ENCODE peak calls at places on chromosomes 11 and 22, in seven cellular contexts. One of them, this sample, is unnamed.

GRCh38 chr11:46306296-46306853 is 28.9 kb downstream of the CREB3L1 start:
- DNase-seq in activated naive CD4-positive, alpha-beta T cell treated with anti-CD3 and anti-CD28 coated beads for 36 hours: no peak
- DNase-seq in neuronal stem cell: no peak
- DNase-seq in HFF-Myc: no peak
- DNase-seq in progenitor cell of endocrine pancreas: no peak
- DNase-seq in fibroblast of the aortic adventitia: no peak
- DNase-seq in stimulated activated CD8-positive, alpha-beta memory T cell treated with anti-CD3 and anti-CD28 coated beads, Interleukin-4, amount 100 ng/mL, for 1 hour: no peak
- DNase-seq in this sample: no peak

GRCh38 chr22:27139935-27140493 is 482.6 kb downstream of the MIAT start:
- DNase-seq in activated naive CD4-positive, alpha-beta T cell treated with anti-CD3 and anti-CD28 coated beads for 36 hours: no peak
- DNase-seq in neuronal stem cell: no peak
- DNase-seq in HFF-Myc: peak; percentile 61
- DNase-seq in progenitor cell of endocrine pancreas: no peak
- DNase-seq in fibroblast of the aortic adventitia: peak; percentile 84
- DNase-seq in stimulated activated CD8-positive, alpha-beta memory T cell treated with anti-CD3 and anti-CD28 coated beads, Interleukin-4, amount 100 ng/mL, for 1 hour: no peak
- DNase-seq in this sample: no peak

GRCh38 chr22:44396727-44397722 is 84.3 kb upstream of the SHISAL1 start:
- DNase-seq in activated naive CD4-positive, alpha-beta T cell treated with anti-CD3 and anti-CD28 coated beads for 36 hours: no peak
- DNase-seq in neuronal stem cell: no peak
- DNase-seq in HFF-Myc: no peak
- DNase-seq in progenitor cell of endocrine pancreas: peak; percentile 7
- DNase-seq in fibroblast of the aortic adventitia: no peak
- DNase-seq in stimulated activated CD8-positive, alpha-beta memory T cell treated with anti-CD3 and anti-CD28 coated beads, Interleukin-4, amount 100 ng/mL, for 1 hour: no peak
- DNase-seq in this sample: no peak

GRCh38 chr11:36292311-36292722 is 3.1 kb upstream of the COMMD9 start:
- DNase-seq in activated naive CD4-positive, alpha-beta T cell treated with anti-CD3 and anti-CD28 coated beads for 36 hours: peak; percentile 29
- DNase-seq in neuronal stem cell: no peak
- DNase-seq in HFF-Myc: no peak
- DNase-seq in progenitor cell of endocrine pancreas: no peak
- DNase-seq in fibroblast of the aortic adventitia: peak; percentile 48
- DNase-seq in stimulated activated CD8-positive, alpha-beta memory T cell treated with anti-CD3 and anti-CD28 coated beads, Interleukin-4, amount 100 ng/mL, for 1 hour: no peak
- DNase-seq in this sample: peak; percentile 61

GRCh38 chr11:33959855-33960400 is 68.1 kb upstream of the LMO2 start:
- DNase-seq in activated naive CD4-positive, alpha-beta T cell treated with anti-CD3 and anti-CD28 coated beads for 36 hours: no peak
- DNase-seq in neuronal stem cell: no peak
- DNase-seq in HFF-Myc: no peak
- DNase-seq in progenitor cell of endocrine pancreas: no peak
- DNase-seq in fibroblast of the aortic adventitia: no peak
- DNase-seq in stimulated activated CD8-positive, alpha-beta memory T cell treated with anti-CD3 and anti-CD28 coated beads, Interleukin-4, amount 100 ng/mL, for 1 hour: no peak
- DNase-seq in this sample: no peak

GRCh38 chr22:20519558-20519957 is 12.1 kb downstream of the MED15 start:
- DNase-seq in activated naive CD4-positive, alpha-beta T cell treated with anti-CD3 and anti-CD28 coated beads for 36 hours: no peak
- DNase-seq in neuronal stem cell: no peak
- DNase-seq in HFF-Myc: no peak
- DNase-seq in progenitor cell of endocrine pancreas: no peak
- DNase-seq in fibroblast of the aortic adventitia: no peak
- DNase-seq in stimulated activated CD8-positive, alpha-beta memory T cell treated with anti-CD3 and anti-CD28 coated beads, Interleukin-4, amount 100 ng/mL, for 1 hour: no peak
- DNase-seq in this sample: no peak

GRCh38 chr11:9078113-9079041 is 13.0 kb downstream of the SCUBE2 start:
- DNase-seq in activated naive CD4-positive, alpha-beta T cell treated with anti-CD3 and anti-CD28 coated beads for 36 hours: no peak
- DNase-seq in neuronal stem cell: no peak
- DNase-seq in HFF-Myc: no peak
- DNase-seq in progenitor cell of endocrine pancreas: no peak
- DNase-seq in fibroblast of the aortic adventitia: no peak
- DNase-seq in stimulated activated CD8-positive, alpha-beta memory T cell treated with anti-CD3 and anti-CD28 coated beads, Interleukin-4, amount 100 ng/mL, for 1 hour: no peak
- DNase-seq in this sample: no peak

GRCh38 chr22:38755911-38756532 is at the start of gene SUN2:
- DNase-seq in activated naive CD4-positive, alpha-beta T cell treated with anti-CD3 and anti-CD28 coated beads for 36 hours: peak; percentile 94
- DNase-seq in neuronal stem cell: peak; percentile 75
- DNase-seq in HFF-Myc: no peak
- DNase-seq in progenitor cell of endocrine pancreas: peak; percentile 78
- DNase-seq in fibroblast of the aortic adventitia: peak; percentile 78
- DNase-seq in stimulated activated CD8-positive, alpha-beta memory T cell treated with anti-CD3 and anti-CD28 coated beads, Interleukin-4, amount 100 ng/mL, for 1 hour: peak; percentile 84
- DNase-seq in this sample: peak; percentile 90

GRCh38 chr11:92752122-92752521 is 217.3 kb upstream of the MTNR1B start:
- DNase-seq in activated naive CD4-positive, alpha-beta T cell treated with anti-CD3 and anti-CD28 coated beads for 36 hours: no peak
- DNase-seq in neuronal stem cell: no peak
- DNase-seq in HFF-Myc: no peak
- DNase-seq in progenitor cell of endocrine pancreas: no peak
- DNase-seq in fibroblast of the aortic adventitia: no peak
- DNase-seq in stimulated activated CD8-positive, alpha-beta memory T cell treated with anti-CD3 and anti-CD28 coated beads, Interleukin-4, amount 100 ng/mL, for 1 hour: no peak
- DNase-seq in this sample: no peak

GRCh38 chr11:111378185-111378772 is 796 bp downstream of the POU2AF1 start:
- DNase-seq in activated naive CD4-positive, alpha-beta T cell treated with anti-CD3 and anti-CD28 coated beads for 36 hours: no peak
- DNase-seq in neuronal stem cell: no peak
- DNase-seq in HFF-Myc: no peak
- DNase-seq in progenitor cell of endocrine pancreas: no peak
- DNase-seq in fibroblast of the aortic adventitia: no peak
- DNase-seq in stimulated activated CD8-positive, alpha-beta memory T cell treated with anti-CD3 and anti-CD28 coated beads, Interleukin-4, amount 100 ng/mL, for 1 hour: no peak
- DNase-seq in this sample: peak; percentile 56

GRCh38 chr11:130418210-130418609 is 10.2 kb downstream of the ADAMTS8 start:
- DNase-seq in activated naive CD4-positive, alpha-beta T cell treated with anti-CD3 and anti-CD28 coated beads for 36 hours: no peak
- DNase-seq in neuronal stem cell: no peak
- DNase-seq in HFF-Myc: no peak
- DNase-seq in progenitor cell of endocrine pancreas: no peak
- DNase-seq in fibroblast of the aortic adventitia: no peak
- DNase-seq in stimulated activated CD8-positive, alpha-beta memory T cell treated with anti-CD3 and anti-CD28 coated beads, Interleukin-4, amount 100 ng/mL, for 1 hour: no peak
- DNase-seq in this sample: no peak

GRCh38 chr11:122791836-122792235 is 46.5 kb upstream of the CRTAM start:
- DNase-seq in activated naive CD4-positive, alpha-beta T cell treated with anti-CD3 and anti-CD28 coated beads for 36 hours: no peak
- DNase-seq in neuronal stem cell: no peak
- DNase-seq in HFF-Myc: no peak
- DNase-seq in progenitor cell of endocrine pancreas: no peak
- DNase-seq in fibroblast of the aortic adventitia: peak; percentile 67
- DNase-seq in stimulated activated CD8-positive, alpha-beta memory T cell treated with anti-CD3 and anti-CD28 coated beads, Interleukin-4, amount 100 ng/mL, for 1 hour: no peak
- DNase-seq in this sample: no peak

GRCh38 chr11:58963551-58964075 is 24.3 kb downstream of the GLYATL1 start:
- DNase-seq in activated naive CD4-positive, alpha-beta T cell treated with anti-CD3 and anti-CD28 coated beads for 36 hours: no peak
- DNase-seq in neuronal stem cell: peak; percentile 61
- DNase-seq in HFF-Myc: peak; percentile 26
- DNase-seq in progenitor cell of endocrine pancreas: peak; percentile 38
- DNase-seq in fibroblast of the aortic adventitia: peak; percentile 85
- DNase-seq in stimulated activated CD8-positive, alpha-beta memory T cell treated with anti-CD3 and anti-CD28 coated beads, Interleukin-4, amount 100 ng/mL, for 1 hour: no peak
- DNase-seq in this sample: no peak

GRCh38 chr11:115930886-115931537 is 426.8 kb upstream of the CADM1 start:
- DNase-seq in activated naive CD4-positive, alpha-beta T cell treated with anti-CD3 and anti-CD28 coated beads for 36 hours: no peak
- DNase-seq in neuronal stem cell: no peak
- DNase-seq in HFF-Myc: no peak
- DNase-seq in progenitor cell of endocrine pancreas: no peak
- DNase-seq in fibroblast of the aortic adventitia: no peak
- DNase-seq in stimulated activated CD8-positive, alpha-beta memory T cell treated with anti-CD3 and anti-CD28 coated beads, Interleukin-4, amount 100 ng/mL, for 1 hour: no peak
- DNase-seq in this sample: peak; percentile 77

GRCh38 chr11:48141475-48142100 is 75.0 kb upstream of the OR4B1 start:
- DNase-seq in activated naive CD4-positive, alpha-beta T cell treated with anti-CD3 and anti-CD28 coated beads for 36 hours: no peak
- DNase-seq in neuronal stem cell: no peak
- DNase-seq in HFF-Myc: no peak
- DNase-seq in progenitor cell of endocrine pancreas: no peak
- DNase-seq in fibroblast of the aortic adventitia: peak; percentile 27
- DNase-seq in stimulated activated CD8-positive, alpha-beta memory T cell treated with anti-CD3 and anti-CD28 coated beads, Interleukin-4, amount 100 ng/mL, for 1 hour: no peak
- DNase-seq in this sample: no peak

GRCh38 chr22:28282346-28282745 is 363.3 kb upstream of the PITPNB start:
- DNase-seq in activated naive CD4-positive, alpha-beta T cell treated with anti-CD3 and anti-CD28 coated beads for 36 hours: no peak
- DNase-seq in neuronal stem cell: no peak
- DNase-seq in HFF-Myc: no peak
- DNase-seq in progenitor cell of endocrine pancreas: no peak
- DNase-seq in fibroblast of the aortic adventitia: peak; percentile 60
- DNase-seq in stimulated activated CD8-positive, alpha-beta memory T cell treated with anti-CD3 and anti-CD28 coated beads, Interleukin-4, amount 100 ng/mL, for 1 hour: no peak
- DNase-seq in this sample: no peak

GRCh38 chr11:46903846-46904245 is 14.5 kb downstream of the LRP4 start:
- DNase-seq in activated naive CD4-positive, alpha-beta T cell treated with anti-CD3 and anti-CD28 coated beads for 36 hours: no peak
- DNase-seq in neuronal stem cell: no peak
- DNase-seq in HFF-Myc: no peak
- DNase-seq in progenitor cell of endocrine pancreas: no peak
- DNase-seq in fibroblast of the aortic adventitia: no peak
- DNase-seq in stimulated activated CD8-positive, alpha-beta memory T cell treated with anti-CD3 and anti-CD28 coated beads, Interleukin-4, amount 100 ng/mL, for 1 hour: no peak
- DNase-seq in this sample: no peak

GRCh38 chr22:27636716-27637503 is 164.6 kb downstream of the MN1 start:
- DNase-seq in activated naive CD4-positive, alpha-beta T cell treated with anti-CD3 and anti-CD28 coated beads for 36 hours: no peak
- DNase-seq in neuronal stem cell: no peak
- DNase-seq in HFF-Myc: no peak
- DNase-seq in progenitor cell of endocrine pancreas: no peak
- DNase-seq in fibroblast of the aortic adventitia: no peak
- DNase-seq in stimulated activated CD8-positive, alpha-beta memory T cell treated with anti-CD3 and anti-CD28 coated beads, Interleukin-4, amount 100 ng/mL, for 1 hour: no peak
- DNase-seq in this sample: no peak